ENCODE peak calls at places on chromosome 14, in six cellular contexts. U is mammary epithelial cell, Y is foreskin fibroblast, Z is left ventricle myocardium inferior, M is bronchial epithelial cell, L is A673. G is an unnamed sample.

GRCh38 chr14:49193365-49194050 is 392.7 kb downstream of the RPS29 start:
- DNase-seq in U (no peak), Y (no peak), Z (no peak), M (no peak), L (no peak), G (no peak)

GRCh38 chr14:61247935-61248334 is 33.2 kb downstream of the TMEM30B start:
- DNase-seq in U (peak), Y (peak), Z (no peak), M (peak), L (no peak), G (no peak)

GRCh38 chr14:103723176-103724081 is 7.8 kb downstream of the ZFYVE21 start:
- DNase-seq in U (no peak), Y (no peak), Z (no peak), M (no peak), L (no peak), G (no peak)

GRCh38 chr14:61101803-61102548 is 120.9 kb downstream of the SLC38A6 start:
- DNase-seq in U (peak), Y (peak), Z (no peak), M (peak), L (peak), G (no peak)

GRCh38 chr14:75369506-75369905 is 58.3 kb upstream of the JDP2 start:
- DNase-seq in U (no peak), Y (no peak), Z (peak), M (no peak), L (no peak), G (no peak)

GRCh38 chr14:98896476-98896875 is 375.5 kb downstream of the BCL11B start:
- DNase-seq in U (no peak), Y (no peak), Z (no peak), M (no peak), L (no peak), G (no peak)

GRCh38 chr14:89990218-89990617 is 34.5 kb downstream of the TDP1 start:
- DNase-seq in U (no peak), Y (no peak), Z (no peak), M (no peak), L (no peak), G (no peak)

GRCh38 chr14:76394569-76394968 is 18.6 kb downstream of the ESRRB start:
- DNase-seq in U (no peak), Y (no peak), Z (no peak), M (no peak), L (no peak), G (no peak)

GRCh38 chr14:104214819-104215218 is 76.4 kb downstream of the KIF26A start:
- DNase-seq in U (no peak), Y (no peak), Z (no peak), M (no peak), L (no peak), G (no peak)

GRCh38 chr14:36660736-36661505 is 739 bp upstream of the PAX9 start:
- DNase-seq in U (no peak), Y (no peak), Z (no peak), M (no peak), L (no peak), G (no peak)

GRCh38 chr14:58395815-58396626 is at the start of gene TOMM20L:
- DNase-seq in U (peak), Y (peak), Z (peak), M (peak), L (peak), G (peak)

GRCh38 chr14:94498215-94498614 is 11.1 kb downstream of the SERPINA12 start:
- DNase-seq in U (no peak), Y (no peak), Z (no peak), M (no peak), L (no peak), G (no peak)

GRCh38 chr14:94679941-94680340 is 67.8 kb downstream of the SERPINA3 start:
- DNase-seq in U (no peak), Y (no peak), Z (no peak), M (no peak), L (no peak), G (no peak)

GRCh38 chr14:20454359-20454644 is 310 bp downstream of the OSGEP start:
- DNase-seq in U (no peak), Y (peak), Z (no peak), M (peak), L (no peak), G (no peak)

GRCh38 chr14:61466249-61466904 is 145.0 kb downstream of the PRKCH start:
- DNase-seq in U (peak), Y (peak), Z (peak), M (peak), L (no peak), G (no peak)

GRCh38 chr14:102390486-102390885 is 27.7 kb downstream of the TECPR2 start:
- DNase-seq in U (peak), Y (peak), Z (no peak), M (no peak), L (no peak), G (no peak)

GRCh38 chr14:24310666-24311604 is at the start of gene LTB4R:
- DNase-seq in U (peak), Y (peak), Z (peak), M (peak), L (peak), G (peak)

GRCh38 chr14:78633747-78634146 is 463.6 kb downstream of the NRXN3 start:
- DNase-seq in U (no peak), Y (no peak), Z (no peak), M (no peak), L (no peak), G (no peak)

GRCh38 chr14:98994571-98994970 is 277.4 kb downstream of the BCL11B start:
- DNase-seq in U (no peak), Y (no peak), Z (no peak), M (no peak), L (no peak), G (no peak)

GRCh38 chr14:50230601-50231474 is 540 bp downstream of the SOS2 start:
- DNase-seq in U (peak), Y (peak), Z (peak), M (peak), L (peak), G (no peak)

GRCh38 chr14:45284802-45285201 is 31.8 kb upstream of the MIS18BP1 start:
- DNase-seq in U (no peak), Y (no peak), Z (no peak), M (no peak), L (peak), G (no peak)

GRCh38 chr14:95040723-95041476 is 116.4 kb downstream of the DICER1 start:
- DNase-seq in U (no peak), Y (peak), Z (no peak), M (no peak), L (no peak), G (no peak)

GRCh38 chr14:92443167-92443566 is 70.4 kb upstream of the RIN3 start:
- DNase-seq in U (no peak), Y (no peak), Z (no peak), M (no peak), L (no peak), G (no peak)

GRCh38 chr14:77314043-77314442 is 6.6 kb downstream of the POMT2 start:
- DNase-seq in U (peak), Y (peak), Z (no peak), M (peak), L (no peak), G (no peak)

GRCh38 chr14:94961761-94962575 is 192.1 kb upstream of the GSC start:
- DNase-seq in U (no peak), Y (no peak), Z (no peak), M (no peak), L (no peak), G (no peak)

GRCh38 chr14:100896369-100897060 is 7.0 kb downstream of the RTL1 start:
- DNase-seq in U (no peak), Y (no peak), Z (no peak), M (no peak), L (no peak), G (no peak)

GRCh38 chr14:64549805-64550538 is at the start of gene PPP1R36:
- DNase-seq in U (no peak), Y (peak), Z (peak), M (no peak), L (peak), G (peak)

GRCh38 chr14:68942281-68943035 is 36.6 kb downstream of the ACTN1 start:
- DNase-seq in U (no peak), Y (no peak), Z (no peak), M (peak), L (no peak), G (no peak)

GRCh38 chr14:52012635-52013034 is 23.3 kb downstream of the RTRAF start:
- DNase-seq in U (no peak), Y (peak), Z (peak), M (no peak), L (no peak), G (no peak)

GRCh38 chr14:52013984-52014600 is 24.7 kb downstream of the RTRAF start:
- DNase-seq in U (no peak), Y (peak), Z (peak), M (no peak), L (peak), G (no peak)

GRCh38 chr14:52018252-52018651 is 28.9 kb downstream of the RTRAF start:
- DNase-seq in U (no peak), Y (peak), Z (no peak), M (peak), L (no peak), G (no peak)

GRCh38 chr14:52014601-52015267 is 25.4 kb downstream of the RTRAF start:
- DNase-seq in U (no peak), Y (no peak), Z (peak), M (no peak), L (peak), G (no peak)

GRCh38 chr14:52015411-52016030 is 26.2 kb downstream of the RTRAF start:
- DNase-seq in U (no peak), Y (peak), Z (no peak), M (peak), L (peak), G (no peak)
- TF ChIP-seq CTCF in U (peak), Y (peak), Z (peak), M (peak), L (peak), G (no peak)

DNA sequence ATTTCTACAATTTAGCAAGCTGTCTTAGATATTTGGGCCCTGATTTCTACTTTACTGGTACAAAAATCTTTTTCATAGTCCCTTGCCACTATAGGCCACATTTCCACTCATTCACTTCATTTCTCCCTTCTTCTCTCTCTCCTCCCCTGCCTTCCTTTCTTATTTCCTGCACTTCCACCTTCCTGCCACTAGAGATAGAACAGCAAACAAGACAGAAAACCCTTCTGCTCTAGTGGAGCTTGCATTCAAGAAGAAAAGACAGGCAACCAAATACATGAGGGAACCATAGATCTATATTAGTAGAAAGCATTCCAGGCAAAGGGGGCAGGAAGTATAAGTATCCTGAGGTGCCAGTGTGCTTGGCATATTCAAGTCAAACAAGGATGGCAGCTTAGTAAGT is 623.5 kb downstream of the FLRT2 start:
- DNase-seq in U (no peak), Y (no peak), Z (no peak), M (no peak), L (peak), G (no peak)
- TF ChIP-seq CTCF in U (no peak), Y (peak), Z (no peak), M (no peak), L (peak), G (no peak)

DNA sequence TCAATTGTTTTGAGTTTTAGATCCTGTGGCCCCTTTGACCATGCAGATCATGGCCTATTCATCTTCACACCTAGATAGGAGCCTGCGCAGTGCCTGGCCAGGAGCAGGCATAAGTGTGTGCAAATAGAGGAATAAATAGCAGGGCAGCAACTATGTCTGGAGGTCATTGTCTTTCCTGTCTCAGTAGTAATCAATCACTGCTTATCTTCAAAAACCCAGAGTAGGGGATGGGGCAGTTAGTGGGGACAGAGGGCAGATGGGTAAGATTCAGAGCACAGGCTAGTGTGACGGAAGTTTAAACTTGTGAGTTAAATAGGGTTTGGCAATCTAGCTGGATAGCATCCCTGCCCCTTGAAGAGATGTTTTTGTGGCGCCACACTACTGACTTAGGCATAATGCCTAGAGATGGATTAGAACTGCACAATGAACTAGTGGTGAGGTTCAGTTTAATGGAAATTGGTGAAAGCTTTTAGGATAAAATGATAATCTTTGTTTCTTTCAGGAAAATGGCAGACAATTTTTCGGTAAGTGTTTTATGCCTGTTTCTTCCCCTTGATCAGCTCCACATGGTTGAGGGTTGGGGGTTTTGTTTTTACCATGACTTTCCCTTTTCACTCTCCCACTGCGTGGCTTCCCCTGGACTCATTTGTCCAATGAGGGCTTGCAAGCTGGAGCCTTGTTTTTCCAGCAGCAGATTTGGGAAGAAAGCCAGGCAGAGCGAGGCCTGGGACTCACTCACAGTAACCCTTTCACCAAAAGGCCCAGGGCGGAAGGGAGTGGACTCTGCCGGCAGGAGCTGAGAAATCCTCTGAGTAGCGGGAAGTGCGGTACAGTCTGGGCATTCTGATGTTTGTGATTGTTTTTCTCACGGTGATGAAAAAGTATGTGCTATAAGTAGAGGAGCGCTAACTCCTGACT is 8.1 kb downstream of the LGALS3 start:
- DNase-seq in U (peak), Y (peak), Z (peak), M (no peak), L (no peak), G (no peak)
- TF ChIP-seq CTCF in U (no peak), Y (no peak), Z (peak), M (no peak), L (no peak), G (no peak)

DNA sequence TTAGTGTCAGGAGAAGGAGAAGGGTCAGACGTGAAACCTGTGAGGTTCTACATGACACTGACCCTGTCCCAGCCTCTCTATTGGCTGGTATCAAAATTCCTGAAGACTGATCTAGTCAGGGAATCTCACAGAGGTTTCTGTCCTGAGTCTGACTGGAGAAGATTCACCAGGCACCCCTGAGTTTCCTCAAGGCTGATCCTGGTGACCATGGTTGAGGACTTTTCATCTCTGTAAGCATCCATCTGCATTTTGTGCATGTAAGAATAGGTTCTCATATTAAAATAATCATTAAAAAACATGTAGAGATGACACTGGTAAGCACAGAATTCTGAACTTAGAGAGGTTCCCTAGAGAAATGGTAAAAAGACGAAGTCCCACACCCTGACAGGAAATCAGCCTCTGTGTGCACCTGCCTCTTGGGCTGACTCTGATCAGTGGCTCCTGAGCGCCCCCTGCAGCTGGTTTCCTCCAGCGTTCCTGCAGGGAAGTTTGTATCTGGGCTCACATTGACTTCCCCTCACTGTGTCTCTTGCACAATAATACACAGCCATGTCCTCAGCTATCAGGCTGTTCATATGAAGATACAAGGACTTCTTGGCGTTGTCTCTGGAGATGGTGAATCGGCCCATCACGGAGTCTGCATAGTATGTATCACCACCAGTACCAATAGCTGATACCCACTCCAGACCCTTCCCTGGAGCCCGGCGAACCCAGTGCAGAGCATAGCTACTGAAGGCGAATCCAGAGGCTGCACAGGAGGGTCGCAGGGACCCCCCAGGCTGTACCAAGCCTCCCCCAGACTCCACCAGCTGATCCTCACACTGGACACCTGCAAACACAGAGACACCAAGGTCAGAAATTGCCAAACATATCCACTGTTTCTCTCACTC is 991.9 kb downstream of the TMEM121 start:
- DNase-seq in U (no peak), Y (no peak), Z (peak), M (no peak), L (peak), G (peak)
- TF ChIP-seq CTCF in U (no peak), Y (no peak), Z (no peak), M (no peak), L (peak), G (peak)